ENCODE peak calls at places on chromosome 5, in four cellular contexts. Q is astrocyte of the spinal cord; D is stimulated activated CD8-positive, alpha-beta memory T cell treated with anti-CD3 and anti-CD28 coated beads, Interleukin-2, amount 100 ng/mL, for 1 hour; G is effector memory CD8-positive, alpha-beta T cell. C is an unnamed sample.

GRCh38 chr5:107809201-107810034 is 138.7 kb upstream of the EFNA5 start:
- DNase-seq in D (no peak), Q (peak; percentile 45), G (no peak), C (no peak)

GRCh38 chr5:126481243-126481642 is 58.0 kb downstream of the GRAMD2B start:
- DNase-seq in Q (peak; percentile 38), D (no peak), G (no peak), C (no peak)

GRCh38 chr5:26024774-26025173 is 1013.6 kb downstream of the CDH9 start:
- DNase-seq in D (no peak), Q (no peak), G (no peak), C (peak; percentile 42)

GRCh38 chr5:124537136-124537919 is 209.1 kb downstream of the ZNF608 start:
- DNase-seq in Q (no peak), D (no peak), G (no peak), C (no peak)

GRCh38 chr5:150159741-150160179 is 4.1 kb upstream of the PDGFRB start:
- DNase-seq in D (no peak), G (no peak), Q (peak; percentile 67), C (no peak)

GRCh38 chr5:140194662-140195061 is 19.7 kb downstream of the CYSTM1 start:
- DNase-seq in G (no peak), Q (no peak), D (no peak), C (no peak)

GRCh38 chr5:122182491-122182921 is 53.2 kb downstream of the ZNF474 start:
- DNase-seq in G (no peak), Q (peak; percentile 92), D (no peak), C (peak; percentile 21)

GRCh38 chr5:116632890-116633289 is 58.3 kb upstream of the SEMA6A start:
- DNase-seq in D (no peak), G (no peak), Q (no peak), C (no peak)

GRCh38 chr5:124630767-124631704 is 115.4 kb downstream of the ZNF608 start:
- DNase-seq in G (no peak), D (no peak), Q (no peak), C (no peak)

GRCh38 chr5:159971038-159971437 is 37.9 kb upstream of the TTC1 start:
- DNase-seq in D (no peak), G (no peak), Q (peak; percentile 73), C (no peak)

GRCh38 chr5:82374637-82375036 is 96.5 kb upstream of the RPS23 start:
- DNase-seq in D (no peak), Q (no peak), G (no peak), C (no peak)

GRCh38 chr5:6705088-6705487 is 8.1 kb upstream of the TENT4A start:
- DNase-seq in G (no peak), Q (no peak), D (no peak), C (no peak)

GRCh38 chr5:10662661-10663245 is 98.3 kb downstream of the DAP start:
- DNase-seq in Q (no peak), G (no peak), D (no peak), C (no peak)

GRCh38 chr5:6728011-6728794 is 15.0 kb downstream of the TENT4A start:
- DNase-seq in D (no peak), Q (no peak), G (no peak), C (no peak)

C was measured in WTC11.